ENCODE peak calls at places on chromosomes 4 and X, in nine cellular contexts. One of them, this sample, is unnamed. For H3K9me3, the result is how much of the 10 kb centered on the place peaks cover.

GRCh38 chr4:127071443-127071842 is 561.3 kb upstream of the INTU start:
- DNase-seq in esophagus squamous epithelium: no peak
- DNase-seq in IMR-90: no peak
- DNase-seq in adrenal gland: no peak
- DNase-seq in testis: no peak
- DNase-seq in right lobe of liver: no peak
- DNase-seq in HepG2: no peak
- DNase-seq in body of pancreas: no peak
- DNase-seq in ovary: no peak
- DNase-seq in this sample: no peak

GRCh38 chrX:72312311-72312940 is 6.7 kb upstream of the CITED1 start:
- DNase-seq in esophagus squamous epithelium: no peak
- DNase-seq in IMR-90: no peak
- DNase-seq in adrenal gland: no peak
- DNase-seq in testis: no peak
- DNase-seq in right lobe of liver: no peak
- DNase-seq in HepG2: no peak
- DNase-seq in body of pancreas: no peak
- DNase-seq in ovary: no peak
- DNase-seq in this sample: no peak

GRCh38 chrX:15483897-15484296 is 9.2 kb downstream of the PIR start:
- DNase-seq in esophagus squamous epithelium: no peak
- DNase-seq in IMR-90: no peak
- DNase-seq in adrenal gland: no peak
- DNase-seq in testis: no peak
- DNase-seq in right lobe of liver: no peak
- DNase-seq in HepG2: no peak
- DNase-seq in body of pancreas: no peak
- DNase-seq in ovary: no peak
- DNase-seq in this sample: no peak

GRCh38 chrX:9420513-9420912 is 44.3 kb upstream of the TBL1X start:
- DNase-seq in esophagus squamous epithelium: no peak
- DNase-seq in IMR-90: peak
- DNase-seq in adrenal gland: no peak
- DNase-seq in testis: no peak
- DNase-seq in right lobe of liver: no peak
- DNase-seq in HepG2: no peak
- DNase-seq in body of pancreas: no peak
- DNase-seq in ovary: no peak
- DNase-seq in this sample: no peak

GRCh38 chr4:101184668-101185067 is 162.7 kb downstream of the PPP3CA start:
- DNase-seq in esophagus squamous epithelium: no peak
- DNase-seq in IMR-90: no peak
- DNase-seq in adrenal gland: no peak
- DNase-seq in testis: no peak
- DNase-seq in right lobe of liver: no peak
- DNase-seq in HepG2: no peak
- DNase-seq in body of pancreas: no peak
- DNase-seq in ovary: no peak
- DNase-seq in this sample: no peak

GRCh38 chrX:132199941-132200340 is 19.3 kb downstream of the RAP2C start:
- DNase-seq in esophagus squamous epithelium: no peak
- DNase-seq in IMR-90: no peak
- DNase-seq in adrenal gland: no peak
- DNase-seq in testis: no peak
- DNase-seq in right lobe of liver: no peak
- DNase-seq in HepG2: no peak
- DNase-seq in body of pancreas: no peak
- DNase-seq in ovary: no peak
- DNase-seq in this sample: no peak

GRCh38 chr4:98996056-98996941 is 778 bp downstream of the METAP1 start:
- DNase-seq in esophagus squamous epithelium: no peak
- DNase-seq in IMR-90: peak
- DNase-seq in adrenal gland: no peak
- DNase-seq in testis: peak
- DNase-seq in right lobe of liver: no peak
- DNase-seq in HepG2: peak
- DNase-seq in body of pancreas: no peak
- DNase-seq in ovary: no peak
- DNase-seq in this sample: peak

GRCh38 chrX:149908308-149908707 is 21.1 kb upstream of the HSFX4 start:
- DNase-seq in esophagus squamous epithelium: no peak
- DNase-seq in IMR-90: no peak
- DNase-seq in adrenal gland: no peak
- DNase-seq in testis: no peak
- DNase-seq in right lobe of liver: no peak
- DNase-seq in HepG2: no peak
- DNase-seq in body of pancreas: no peak
- DNase-seq in ovary: no peak
- DNase-seq in this sample: no peak

GRCh38 chr4:143186202-143186601 is 1.5 kb downstream of the USP38 start:
- DNase-seq in esophagus squamous epithelium: no peak
- DNase-seq in IMR-90: peak
- DNase-seq in adrenal gland: no peak
- DNase-seq in testis: no peak
- DNase-seq in right lobe of liver: no peak
- DNase-seq in HepG2: peak
- DNase-seq in body of pancreas: no peak
- DNase-seq in ovary: no peak
- DNase-seq in this sample: no peak

GRCh38 chrX:40581333-40581910 is 652 bp downstream of the ATP6AP2 start:
- DNase-seq in esophagus squamous epithelium: no peak
- DNase-seq in IMR-90: peak
- DNase-seq in adrenal gland: no peak
- DNase-seq in testis: no peak
- DNase-seq in right lobe of liver: no peak
- DNase-seq in HepG2: no peak
- DNase-seq in body of pancreas: no peak
- DNase-seq in ovary: no peak
- DNase-seq in this sample: no peak

GRCh38 chr4:31518796-31519250 is 798.7 kb downstream of the PCDH7 start:
- DNase-seq in esophagus squamous epithelium: no peak
- DNase-seq in IMR-90: peak
- DNase-seq in adrenal gland: no peak
- DNase-seq in testis: no peak
- DNase-seq in right lobe of liver: no peak
- DNase-seq in HepG2: no peak
- DNase-seq in body of pancreas: no peak
- DNase-seq in ovary: no peak
- DNase-seq in this sample: no peak

GRCh38 chr4:1971456-1972200 is 37.1 kb downstream of the NELFA start:
- DNase-seq in esophagus squamous epithelium: no peak
- DNase-seq in IMR-90: no peak
- DNase-seq in adrenal gland: no peak
- DNase-seq in testis: no peak
- DNase-seq in right lobe of liver: no peak
- DNase-seq in HepG2: no peak
- DNase-seq in body of pancreas: no peak
- DNase-seq in ovary: no peak
- DNase-seq in this sample: no peak

GRCh38 chrX:21845096-21845495 is 5.7 kb downstream of the MBTPS2 start:
- DNase-seq in esophagus squamous epithelium: no peak
- DNase-seq in IMR-90: no peak
- DNase-seq in adrenal gland: no peak
- DNase-seq in testis: no peak
- DNase-seq in right lobe of liver: no peak
- DNase-seq in HepG2: no peak
- DNase-seq in body of pancreas: no peak
- DNase-seq in ovary: no peak
- DNase-seq in this sample: no peak

GRCh38 chr4:163748474-163748873 is 254.0 kb downstream of the TMA16 start:
- DNase-seq in esophagus squamous epithelium: no peak
- DNase-seq in IMR-90: peak
- DNase-seq in adrenal gland: no peak
- DNase-seq in testis: no peak
- DNase-seq in right lobe of liver: no peak
- DNase-seq in HepG2: no peak
- DNase-seq in body of pancreas: no peak
- DNase-seq in ovary: no peak
- DNase-seq in this sample: no peak

GRCh38 chr4:110195561-110196205 is 2.7 kb downstream of the ELOVL6 start:
- DNase-seq in esophagus squamous epithelium: no peak
- DNase-seq in IMR-90: peak
- DNase-seq in adrenal gland: no peak
- DNase-seq in testis: no peak
- DNase-seq in right lobe of liver: no peak
- DNase-seq in HepG2: no peak
- DNase-seq in body of pancreas: no peak
- DNase-seq in ovary: no peak
- DNase-seq in this sample: no peak

GRCh38 chr4:110197421-110198398 is 705 bp downstream of the ELOVL6 start:
- DNase-seq in esophagus squamous epithelium: no peak
- DNase-seq in IMR-90: peak
- DNase-seq in adrenal gland: peak
- DNase-seq in testis: peak
- DNase-seq in right lobe of liver: peak
- DNase-seq in HepG2: no peak
- DNase-seq in body of pancreas: peak
- DNase-seq in ovary: peak
- DNase-seq in this sample: peak

GRCh38 chr4:110196206-110196870 is 2.1 kb downstream of the ELOVL6 start:
- DNase-seq in esophagus squamous epithelium: no peak
- DNase-seq in IMR-90: peak
- DNase-seq in adrenal gland: peak
- DNase-seq in testis: peak
- DNase-seq in right lobe of liver: peak
- DNase-seq in HepG2: peak
- DNase-seq in body of pancreas: peak
- DNase-seq in ovary: peak
- DNase-seq in this sample: peak

GRCh38 chr4:110198472-110199419 is at the start of gene ELOVL6:
- DNase-seq in esophagus squamous epithelium: no peak
- DNase-seq in IMR-90: peak
- DNase-seq in adrenal gland: peak
- DNase-seq in testis: peak
- DNase-seq in right lobe of liver: peak
- DNase-seq in HepG2: peak
- DNase-seq in body of pancreas: peak
- DNase-seq in ovary: peak
- DNase-seq in this sample: peak

GRCh38 chr4:110196871-110197420 is 1.5 kb downstream of the ELOVL6 start:
- DNase-seq in esophagus squamous epithelium: peak
- DNase-seq in IMR-90: peak
- DNase-seq in adrenal gland: peak
- DNase-seq in testis: peak
- DNase-seq in right lobe of liver: peak
- DNase-seq in HepG2: no peak
- DNase-seq in body of pancreas: no peak
- DNase-seq in ovary: peak
- DNase-seq in this sample: peak
- TF ChIP-seq POLR2A in esophagus squamous epithelium: no peak
- TF ChIP-seq POLR2A in IMR-90: no peak
- TF ChIP-seq POLR2A in adrenal gland: peak
- TF ChIP-seq POLR2A in testis: no peak
- TF ChIP-seq POLR2A in right lobe of liver: peak
- TF ChIP-seq POLR2A in HepG2: peak
- TF ChIP-seq POLR2A in body of pancreas: peak
- TF ChIP-seq POLR2A in ovary: no peak
- TF ChIP-seq POLR2A in this sample: no peak

DNA sequence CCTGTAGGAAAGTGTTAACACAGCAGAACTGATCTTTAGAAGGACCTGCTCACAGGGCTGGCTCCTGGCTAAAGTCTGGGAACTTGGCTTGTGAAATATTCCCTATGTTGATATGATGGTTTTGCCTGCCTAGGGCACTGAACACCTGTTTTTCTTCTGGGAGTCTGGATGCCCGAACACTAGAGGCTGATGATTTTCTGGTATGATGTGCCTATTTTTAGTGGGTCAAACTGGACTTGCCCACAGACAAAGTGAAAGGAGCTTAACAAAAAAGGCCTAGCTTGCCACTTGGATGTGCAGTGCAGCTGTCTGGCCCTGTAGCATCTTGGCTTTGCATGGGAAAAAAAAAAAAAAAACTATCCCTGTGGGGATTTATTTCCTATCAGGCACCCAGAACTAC is 39.1 kb downstream of the ZNF674 start:
- DNase-seq in esophagus squamous epithelium: no peak
- DNase-seq in IMR-90: no peak
- DNase-seq in adrenal gland: no peak
- DNase-seq in testis: no peak
- DNase-seq in right lobe of liver: no peak
- DNase-seq in HepG2: no peak
- DNase-seq in body of pancreas: no peak
- DNase-seq in ovary: no peak
- DNase-seq in this sample: no peak
- H3K9me3 ChIP-seq in esophagus squamous epithelium: under half
- H3K9me3 ChIP-seq in IMR-90: under half
- H3K9me3 ChIP-seq in adrenal gland: under half
- H3K9me3 ChIP-seq in testis: under half
- H3K9me3 ChIP-seq in right lobe of liver: under half
- H3K9me3 ChIP-seq in HepG2: under half
- H3K9me3 ChIP-seq in body of pancreas: under half
- H3K9me3 ChIP-seq in ovary: under half
- H3K9me3 ChIP-seq in this sample: under half

GRCh38 chrX:75107863-75108509 is 48.1 kb downstream of the ABCB7 start:
- DNase-seq in esophagus squamous epithelium: no peak
- DNase-seq in IMR-90: no peak
- DNase-seq in adrenal gland: no peak
- DNase-seq in testis: no peak
- DNase-seq in right lobe of liver: peak
- DNase-seq in HepG2: no peak
- DNase-seq in body of pancreas: no peak
- DNase-seq in ovary: no peak
- DNase-seq in this sample: no peak

GRCh38 chrX:75114638-75115037 is 41.4 kb downstream of the ABCB7 start:
- DNase-seq in esophagus squamous epithelium: no peak
- DNase-seq in IMR-90: no peak
- DNase-seq in adrenal gland: no peak
- DNase-seq in testis: no peak
- DNase-seq in right lobe of liver: no peak
- DNase-seq in HepG2: no peak
- DNase-seq in body of pancreas: no peak
- DNase-seq in ovary: no peak
- DNase-seq in this sample: no peak

GRCh38 chrX:75115707-75116413 is 40.2 kb downstream of the ABCB7 start:
- DNase-seq in esophagus squamous epithelium: no peak
- DNase-seq in IMR-90: no peak
- DNase-seq in adrenal gland: no peak
- DNase-seq in testis: no peak
- DNase-seq in right lobe of liver: no peak
- DNase-seq in HepG2: no peak
- DNase-seq in body of pancreas: no peak
- DNase-seq in ovary: no peak
- DNase-seq in this sample: no peak

GRCh38 chrX:75118296-75118695 is 37.8 kb downstream of the ABCB7 start:
- DNase-seq in esophagus squamous epithelium: no peak
- DNase-seq in IMR-90: no peak
- DNase-seq in adrenal gland: no peak
- DNase-seq in testis: no peak
- DNase-seq in right lobe of liver: no peak
- DNase-seq in HepG2: no peak
- DNase-seq in body of pancreas: no peak
- DNase-seq in ovary: no peak
- DNase-seq in this sample: no peak

GRCh38 chrX:75113664-75114063 is 42.4 kb downstream of the ABCB7 start:
- DNase-seq in esophagus squamous epithelium: no peak
- DNase-seq in IMR-90: no peak
- DNase-seq in adrenal gland: no peak
- DNase-seq in testis: no peak
- DNase-seq in right lobe of liver: no peak
- DNase-seq in HepG2: no peak
- DNase-seq in body of pancreas: no peak
- DNase-seq in ovary: no peak
- DNase-seq in this sample: no peak
- H3K27ac ChIP-seq in esophagus squamous epithelium: no peak
- H3K27ac ChIP-seq in IMR-90: no peak
- H3K27ac ChIP-seq in adrenal gland: no peak
- H3K27ac ChIP-seq in testis: no peak
- H3K27ac ChIP-seq in right lobe of liver: no peak
- H3K27ac ChIP-seq in HepG2: no peak
- H3K27ac ChIP-seq in body of pancreas: no peak
- H3K27ac ChIP-seq in ovary: no peak
- H3K27ac ChIP-seq in this sample: no peak

GRCh38 chr4:184472540-184473264 is 1.6 kb downstream of the IRF2 start:
- DNase-seq in esophagus squamous epithelium: peak
- DNase-seq in IMR-90: peak
- DNase-seq in adrenal gland: peak
- DNase-seq in testis: peak
- DNase-seq in right lobe of liver: peak
- DNase-seq in HepG2: peak
- DNase-seq in body of pancreas: peak
- DNase-seq in ovary: peak
- DNase-seq in this sample: peak
- TF ChIP-seq POLR2A in esophagus squamous epithelium: no peak
- TF ChIP-seq POLR2A in IMR-90: peak
- TF ChIP-seq POLR2A in adrenal gland: no peak
- TF ChIP-seq POLR2A in testis: no peak
- TF ChIP-seq POLR2A in right lobe of liver: peak
- TF ChIP-seq POLR2A in HepG2: peak
- TF ChIP-seq POLR2A in body of pancreas: peak
- TF ChIP-seq POLR2A in ovary: no peak
- TF ChIP-seq POLR2A in this sample: peak

This sample was measured in heart left ventricle.